ENCODE peak calls at places on chromosomes 12 and 14, in five cellular contexts. J is endothelial cell of umbilical vein, N is uterus, G is esophagus squamous epithelium, L is right lobe of liver. S is an unnamed sample.

GRCh38 chr12:107564946-107565345 is 120.7 kb upstream of the PWP1 start:
- DNase-seq in J (no peak), L (no peak), N (no peak), G (no peak), S (no peak)

GRCh38 chr14:90604356-90604755 is 207.5 kb downstream of the CALM1 start:
- DNase-seq in N (no peak), G (no peak), L (no peak), J (peak), S (no peak)

GRCh38 chr12:56162468-56163290 is 4.5 kb downstream of the MYL6 start:
- DNase-seq in G (no peak), J (no peak), N (no peak), L (no peak), S (no peak)

GRCh38 chr12:104715562-104716182 is 242.4 kb downstream of the SLC41A2 start:
- DNase-seq in J (no peak), N (no peak), G (no peak), L (no peak), S (no peak)

GRCh38 chr12:60333461-60333860 is 737.6 kb downstream of the SLC16A7 start:
- DNase-seq in J (peak), N (no peak), L (no peak), G (no peak), S (no peak)

GRCh38 chr12:108816652-108817335 is 40.6 kb downstream of the SSH1 start:
- DNase-seq in L (no peak), G (no peak), N (no peak), J (no peak), S (peak)

GRCh38 chr14:34257505-34257904 is 204.5 kb downstream of the SPTSSA start:
- DNase-seq in L (no peak), N (no peak), J (no peak), G (no peak), S (no peak)

GRCh38 chr12:5014269-5014668 is 29.4 kb upstream of the KCNA5 start:
- DNase-seq in L (no peak), G (no peak), N (no peak), J (no peak), S (no peak)

GRCh38 chr14:89477391-89477790 is 60.4 kb upstream of the FOXN3 start:
- DNase-seq in J (no peak), L (no peak), G (no peak), N (no peak), S (no peak)

GRCh38 chr14:93103392-93104080 is 12.2 kb downstream of the ITPK1 start:
- DNase-seq in J (no peak), N (no peak), G (no peak), L (peak), S (peak)

GRCh38 chr14:69773571-69774276 is 6.8 kb downstream of the SRSF5 start:
- DNase-seq in N (no peak), G (no peak), J (no peak), L (no peak), S (no peak)

GRCh38 chr12:69512820-69513219 is 42.6 kb downstream of the FRS2 start:
- DNase-seq in N (no peak), J (no peak), G (no peak), L (no peak), S (no peak)

GRCh38 chr12:7501031-7501585 is 2.5 kb downstream of the CD163 start:
- DNase-seq in J (no peak), G (no peak), L (no peak), N (no peak), S (no peak)

GRCh38 chr12:107320929-107321618 is 227.7 kb upstream of the CRY1 start:
- DNase-seq in J (no peak), L (no peak), N (no peak), G (no peak), S (no peak)

GRCh38 chr14:54589076-54589475 is 22.1 kb downstream of the SAMD4A start:
- DNase-seq in N (no peak), G (no peak), L (no peak), J (no peak), S (no peak)

GRCh38 chr12:48356041-48356768 is 5.5 kb upstream of the ZNF641 start:
- DNase-seq in L (no peak), N (no peak), J (peak), G (no peak), S (no peak)
- H3K27ac ChIP-seq in L (no peak), N (no peak), J (no peak), G (no peak), S (no peak)

GRCh38 chr14:30180219-30180618 is 252.6 kb upstream of the PRKD1 start:
- DNase-seq in J (no peak), L (no peak), N (no peak), G (no peak), S (no peak)
- TF ChIP-seq POLR2A in J (no peak), L (no peak), N (no peak), G (no peak), S (no peak)

GRCh38 chr14:75249251-75249957 is 29.2 kb upstream of the FOS start:
- DNase-seq in G (no peak), L (no peak), N (no peak), J (no peak), S (peak)

GRCh38 chr14:75247939-75248338 is 30.7 kb upstream of the FOS start:
- DNase-seq in L (no peak), G (no peak), J (no peak), N (no peak), S (no peak)

GRCh38 chr14:75244121-75244520 is 34.5 kb upstream of the FOS start:
- DNase-seq in J (no peak), G (no peak), L (no peak), N (no peak), S (no peak)

GRCh38 chr14:75247286-75247922 is 31.2 kb upstream of the FOS start:
- DNase-seq in G (no peak), J (no peak), N (no peak), L (no peak), S (no peak)

DNA sequence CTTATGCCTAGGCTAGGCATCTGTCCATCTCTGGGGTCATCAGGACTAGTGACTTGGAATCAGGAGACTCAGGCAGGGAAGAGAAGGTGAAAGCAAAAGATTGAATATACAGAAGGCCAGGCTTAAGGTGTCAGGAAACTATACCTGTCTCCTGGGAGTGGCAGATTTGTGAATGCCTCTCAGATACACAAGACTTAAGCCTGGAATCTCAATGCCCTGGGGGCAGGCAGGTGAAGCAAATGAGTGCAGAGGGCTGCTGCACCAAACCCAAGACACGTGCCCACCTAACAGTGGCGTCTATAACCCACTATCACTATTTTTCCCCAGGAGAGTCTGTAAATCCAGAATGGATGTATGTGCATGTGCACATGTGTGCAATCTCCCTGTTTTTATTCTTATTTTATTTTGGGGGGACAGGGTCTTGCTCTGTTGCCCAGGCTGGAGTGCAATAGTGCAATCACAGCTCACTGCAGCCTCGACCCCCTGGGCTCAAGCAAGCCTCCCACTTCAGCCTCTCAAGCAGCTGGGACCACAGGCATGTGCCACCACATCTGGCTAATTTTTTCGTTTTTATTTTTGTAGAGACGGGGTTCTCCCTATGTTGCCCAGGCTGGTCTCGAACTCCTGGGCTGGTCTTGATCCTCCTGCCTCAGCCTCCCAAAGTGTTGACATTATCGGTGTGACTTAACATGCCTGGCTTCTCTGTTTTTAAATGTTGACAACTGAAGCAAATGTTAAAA is 31.9 kb upstream of the FOS start:
- DNase-seq in J (no peak), N (no peak), G (no peak), L (no peak), S (no peak)
- H3K27ac ChIP-seq in J (no peak), N (no peak), G (peak), L (no peak), S (no peak)

DNA sequence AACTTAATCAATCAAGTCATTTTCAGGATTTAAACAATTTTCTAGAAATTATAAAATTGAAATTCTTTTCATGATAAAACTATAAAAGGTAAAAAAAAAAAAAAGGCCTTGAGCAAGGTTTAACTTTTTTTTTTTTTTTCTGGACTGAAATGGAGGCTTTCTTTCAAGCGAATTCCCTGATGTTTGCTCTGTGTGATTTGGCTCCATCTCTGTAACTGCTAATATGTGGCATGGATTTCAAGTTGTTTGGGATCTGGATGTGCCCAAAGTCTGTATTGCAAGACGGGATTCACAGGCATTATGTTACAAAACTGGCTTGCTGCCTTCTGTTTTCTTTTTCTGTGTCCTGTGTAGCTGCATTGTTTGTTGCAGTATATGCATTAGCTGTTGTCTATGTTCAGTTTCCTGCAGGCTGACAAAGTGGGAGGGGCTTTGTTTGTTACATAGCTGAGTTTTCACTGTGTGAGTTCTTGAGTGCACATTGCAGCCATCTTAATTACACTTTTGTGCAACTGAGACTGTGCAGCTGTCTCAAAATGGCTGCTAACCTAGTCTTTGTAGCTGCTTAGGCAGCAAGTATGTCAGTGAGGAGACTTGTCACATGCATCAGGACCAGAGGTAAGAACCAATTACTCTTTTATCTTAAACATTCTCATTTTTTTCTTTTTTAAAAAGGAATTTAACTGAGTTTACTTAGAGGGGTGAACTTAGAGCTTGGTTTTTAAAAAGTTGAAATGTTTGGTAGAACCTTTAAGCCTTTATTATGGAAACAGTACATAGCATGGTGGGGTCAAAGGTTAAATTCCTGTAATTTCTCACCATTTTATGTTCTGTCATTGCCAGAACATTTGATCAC is 19.5 kb downstream of the ATF7IP start:
- DNase-seq in G (no peak), L (no peak), N (peak), J (peak), S (peak)
- TF ChIP-seq POLR2A in G (no peak), L (no peak), N (no peak), J (no peak), S (no peak)

GRCh38 chr14:101233391-101233790 is 327.9 kb upstream of the DIO3 start:
- DNase-seq in G (no peak), N (no peak), J (no peak), L (no peak), S (no peak)
- H3K27ac ChIP-seq in G (no peak), N (no peak), J (no peak), L (no peak), S (no peak)